ENCODE peak calls at places on chromosomes 3 and 15, in nine cellular contexts. Z, V, B, A, N, R, M, O and F are unnamed samples.

GRCh38 chr15:75732809-75733451 is 20.3 kb upstream of the CSPG4 start:
- DNase-seq in Z (no peak), V (peak), B (peak), A (no peak), N (peak), R (peak), M (peak), O (peak), F (peak)

GRCh38 chr15:40279437-40280141 is 3.3 kb downstream of the ANKRD63 start:
- DNase-seq in Z (no peak), V (peak), B (peak), A (no peak), N (peak), R (peak), M (peak), O (peak), F (peak)

GRCh38 chr3:148758303-148758884 is 60.7 kb downstream of the AGTR1 start:
- DNase-seq in Z (no peak), V (no peak), B (no peak), A (no peak), N (no peak), R (no peak), M (no peak), O (no peak), F (no peak)

GRCh38 chr15:23467110-23467600 is 20.1 kb upstream of the GOLGA6L2 start:
- DNase-seq in Z (no peak), V (peak), B (no peak), A (peak), N (no peak), R (no peak), M (no peak), O (no peak), F (peak)

GRCh38 chr15:89905846-89906378 is 6.8 kb downstream of the ARPIN start:
- DNase-seq in Z (no peak), V (no peak), B (no peak), A (no peak), N (no peak), R (no peak), M (no peak), O (no peak), F (no peak)

GRCh38 chr3:16101295-16102186 is 72.9 kb upstream of the GALNT15 start:
- DNase-seq in Z (no peak), V (peak), B (no peak), A (no peak), N (no peak), R (peak), M (no peak), O (no peak), F (no peak)

GRCh38 chr3:13016083-13016725 is 57.0 kb downstream of the IQSEC1 start:
- DNase-seq in Z (no peak), V (no peak), B (peak), A (no peak), N (no peak), R (peak), M (peak), O (no peak), F (no peak)

GRCh38 chr3:30689202-30689641 is 82.8 kb downstream of the TGFBR2 start:
- DNase-seq in Z (no peak), V (peak), B (peak), A (peak), N (no peak), R (peak), M (no peak), O (no peak), F (peak)

GRCh38 chr15:57560976-57561711 is 30.6 kb upstream of the MYZAP start:
- DNase-seq in Z (no peak), V (peak), B (peak), A (peak), N (peak), R (peak), M (peak), O (peak), F (peak)

GRCh38 chr3:122940628-122941086 is 86.9 kb downstream of the SEMA5B start:
- DNase-seq in Z (no peak), V (no peak), B (no peak), A (peak), N (no peak), R (no peak), M (no peak), O (peak), F (peak)

GRCh38 chr15:25248583-25249235 is 190.1 kb downstream of the UBE3A start:
- DNase-seq in Z (no peak), V (no peak), B (peak), A (no peak), N (peak), R (no peak), M (peak), O (peak), F (no peak)

GRCh38 chr15:93087825-93088199 is 1.2 kb downstream of the RGMA start:
- DNase-seq in Z (no peak), V (peak), B (peak), A (no peak), N (peak), R (peak), M (peak), O (peak), F (peak)

GRCh38 chr3:115615001-115615447 is 8.3 kb upstream of the GAP43 start:
- DNase-seq in Z (no peak), V (peak), B (no peak), A (no peak), N (peak), R (no peak), M (no peak), O (no peak), F (peak)

GRCh38 chr15:72368315-72368714 is 7.5 kb downstream of the HEXA start:
- DNase-seq in Z (no peak), V (no peak), B (no peak), A (no peak), N (no peak), R (no peak), M (no peak), O (no peak), F (no peak)

GRCh38 chr3:182763896-182764295 is 29.4 kb upstream of the ATP11B start:
- DNase-seq in Z (no peak), V (no peak), B (no peak), A (no peak), N (no peak), R (no peak), M (no peak), O (no peak), F (no peak)

GRCh38 chr3:198067416-198067815 is 107.4 kb downstream of the LMLN start:
- DNase-seq in Z (no peak), V (no peak), B (no peak), A (no peak), N (no peak), R (no peak), M (no peak), O (no peak), F (no peak)

GRCh38 chr3:198065897-198066296 is 105.9 kb downstream of the LMLN start:
- DNase-seq in Z (no peak), V (no peak), B (no peak), A (no peak), N (no peak), R (no peak), M (no peak), O (no peak), F (no peak)

GRCh38 chr3:198070871-198071270 is 110.9 kb downstream of the LMLN start:
- DNase-seq in Z (no peak), V (peak), B (no peak), A (no peak), N (no peak), R (no peak), M (no peak), O (no peak), F (no peak)

GRCh38 chr3:198076722-198077308 is 116.8 kb downstream of the LMLN start:
- DNase-seq in Z (no peak), V (no peak), B (no peak), A (no peak), N (no peak), R (no peak), M (no peak), O (no peak), F (no peak)

DNA sequence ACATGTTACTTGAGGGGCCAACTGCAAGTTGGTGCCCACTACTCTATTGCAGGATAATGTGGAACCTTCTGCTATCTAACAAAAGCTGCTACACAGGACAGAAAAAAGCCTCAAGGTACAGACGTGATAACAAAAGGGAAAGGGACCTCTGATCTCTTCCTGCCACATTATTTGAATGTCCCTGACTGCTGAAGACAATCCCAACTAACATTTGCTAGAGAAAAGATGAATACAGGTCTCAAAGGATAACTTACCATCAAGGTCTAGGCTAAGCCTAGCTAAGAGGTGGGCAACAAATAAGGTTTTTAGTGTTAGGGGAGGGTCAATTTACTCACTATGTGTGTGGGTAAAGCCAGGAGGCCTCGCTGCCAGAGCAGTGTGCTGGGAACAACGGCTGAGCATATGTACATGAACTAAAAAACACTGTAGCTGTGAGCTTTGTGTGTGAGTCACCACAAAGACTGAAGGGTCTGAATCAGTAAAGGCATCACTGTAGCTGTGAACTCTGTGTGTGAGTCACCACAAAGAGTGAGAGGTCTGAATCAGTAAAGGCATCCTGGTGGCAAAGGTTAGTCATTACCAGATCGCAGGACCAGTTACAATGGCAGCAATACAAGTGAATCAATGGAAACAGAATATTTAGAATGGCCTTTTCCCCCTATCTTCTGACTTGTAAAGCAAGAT is 111.7 kb downstream of the LMLN start:
- DNase-seq in Z (no peak), V (peak), B (no peak), A (peak), N (peak), R (no peak), M (no peak), O (no peak), F (peak)
- TF ChIP-seq CTCF in Z (no peak), V (peak), B (no peak), A (peak), N (peak), R (no peak), M (no peak), O (no peak), F (peak)

GRCh38 chr15:80787238-80787805 is 8.2 kb downstream of the CEMIP start:
- DNase-seq in Z (no peak), V (no peak), B (no peak), A (no peak), N (peak), R (no peak), M (no peak), O (no peak), F (peak)
- TF ChIP-seq CTCF in Z (no peak), V (no peak), B (no peak), A (peak), N (peak), R (no peak), M (no peak), O (no peak), F (peak)

GRCh38 chr15:64381000-64381751 is at the start of gene PCLAF:
- DNase-seq in Z (peak), V (peak), B (peak), A (peak), N (peak), R (peak), M (peak), O (peak), F (peak)
- TF ChIP-seq CTCF in Z (no peak), V (no peak), B (no peak), A (no peak), N (no peak), R (no peak), M (peak), O (no peak), F (no peak)

GRCh38 chr15:60935130-60935529 is 294.0 kb downstream of the RORA start:
- DNase-seq in Z (no peak), V (no peak), B (no peak), A (no peak), N (no peak), R (no peak), M (no peak), O (no peak), F (no peak)

GRCh38 chr15:60936186-60936585 is 292.9 kb downstream of the RORA start:
- DNase-seq in Z (no peak), V (no peak), B (no peak), A (no peak), N (no peak), R (peak), M (no peak), O (no peak), F (no peak)

GRCh38 chr15:60928987-60929386 is 300.1 kb downstream of the RORA start:
- DNase-seq in Z (no peak), V (no peak), B (no peak), A (no peak), N (no peak), R (no peak), M (no peak), O (no peak), F (no peak)

GRCh38 chr15:60933914-60934885 is 294.9 kb downstream of the RORA start:
- DNase-seq in Z (no peak), V (peak), B (no peak), A (no peak), N (no peak), R (no peak), M (no peak), O (no peak), F (peak)

GRCh38 chr15:60932051-60932915 is 296.8 kb downstream of the RORA start:
- DNase-seq in Z (peak), V (peak), B (peak), A (peak), N (peak), R (no peak), M (peak), O (no peak), F (peak)
- TF ChIP-seq CTCF in Z (no peak), V (peak), B (no peak), A (peak), N (peak), R (peak), M (no peak), O (no peak), F (no peak)

GRCh38 chr3:155195558-155195957 is 97.9 kb downstream of the STRIT1 start:
- DNase-seq in Z (no peak), V (no peak), B (no peak), A (no peak), N (no peak), R (no peak), M (no peak), O (no peak), F (no peak)

GRCh38 chr3:155192957-155193746 is 100.3 kb downstream of the STRIT1 start:
- DNase-seq in Z (no peak), V (no peak), B (no peak), A (no peak), N (no peak), R (no peak), M (no peak), O (no peak), F (no peak)

GRCh38 chr3:155196131-155197075 is 97.1 kb downstream of the STRIT1 start:
- DNase-seq in Z (no peak), V (no peak), B (no peak), A (no peak), N (no peak), R (no peak), M (no peak), O (no peak), F (no peak)

GRCh38 chr3:155193868-155194267 is 99.6 kb downstream of the STRIT1 start:
- DNase-seq in Z (no peak), V (no peak), B (no peak), A (no peak), N (no peak), R (no peak), M (no peak), O (no peak), F (no peak)

DNA sequence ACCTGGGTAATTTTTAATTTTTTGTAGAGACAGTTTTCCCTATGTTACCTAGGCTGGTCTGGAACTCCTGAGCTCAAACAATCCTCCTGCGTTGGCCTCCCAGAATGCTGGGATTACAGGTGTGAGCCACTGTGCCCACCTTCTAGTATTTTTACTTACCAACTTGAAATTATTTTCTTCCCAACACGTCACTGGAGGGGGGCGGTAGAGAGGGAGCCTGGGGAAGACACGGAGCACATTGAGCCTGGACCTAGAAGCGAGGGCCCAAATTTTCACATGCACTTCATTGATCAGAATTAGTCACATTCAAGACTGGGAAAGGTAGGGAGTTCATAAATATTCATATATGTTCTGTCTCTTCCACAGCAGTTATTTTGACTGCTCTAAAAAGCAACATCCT is 98.5 kb downstream of the STRIT1 start:
- DNase-seq in Z (no peak), V (no peak), B (no peak), A (no peak), N (peak), R (no peak), M (no peak), O (no peak), F (no peak)
- TF ChIP-seq CTCF in Z (no peak), V (no peak), B (no peak), A (no peak), N (peak), R (no peak), M (no peak), O (no peak), F (no peak)

GRCh38 chr15:59158701-59159034 is 48.0 kb upstream of the LDHAL6B start:
- DNase-seq in Z (no peak), V (no peak), B (peak), A (no peak), N (no peak), R (peak), M (no peak), O (no peak), F (no peak)

GRCh38 chr15:59157840-59158700 is 48.6 kb upstream of the LDHAL6B start:
- DNase-seq in Z (no peak), V (no peak), B (no peak), A (no peak), N (no peak), R (no peak), M (no peak), O (no peak), F (no peak)

GRCh38 chr15:59159210-59159609 is 47.4 kb upstream of the LDHAL6B start:
- DNase-seq in Z (no peak), V (no peak), B (no peak), A (no peak), N (no peak), R (no peak), M (no peak), O (no peak), F (no peak)

GRCh38 chr15:59157398-59157797 is 49.2 kb upstream of the LDHAL6B start:
- DNase-seq in Z (no peak), V (no peak), B (no peak), A (no peak), N (no peak), R (no peak), M (no peak), O (no peak), F (no peak)

GRCh38 chr15:59160880-59161593 is 45.6 kb upstream of the LDHAL6B start:
- DNase-seq in Z (no peak), V (no peak), B (no peak), A (no peak), N (peak), R (no peak), M (no peak), O (no peak), F (peak)
- TF ChIP-seq CTCF in Z (peak), V (peak), B (no peak), A (peak), N (peak), R (peak), M (no peak), O (peak), F (peak)

GRCh38 chr3:52108302-52109232 is 45.7 kb downstream of the POC1A start:
- DNase-seq in Z (no peak), V (no peak), B (no peak), A (no peak), N (peak), R (peak), M (no peak), O (peak), F (peak)
- TF ChIP-seq CTCF in Z (no peak), V (no peak), B (no peak), A (peak), N (no peak), R (no peak), M (no peak), O (peak), F (peak)